ENCODE peak calls at places on chromosomes 2 and 18, in seven cellular contexts. One of them, this sample, is unnamed.

GRCh38 chr2:5748941-5749731 is 57.0 kb downstream of the SOX11 start:
- DNase-seq in upper lobe of right lung: no peak
- DNase-seq in MM.1S: no peak
- DNase-seq in mammary epithelial cell: no peak
- DNase-seq in dorsolateral prefrontal cortex: no peak
- DNase-seq in Panc1: no peak
- DNase-seq in fibroblast of pulmonary artery: no peak
- DNase-seq in this sample: no peak

GRCh38 chr2:207395535-207396251 is 134.1 kb upstream of the CREB1 start:
- DNase-seq in upper lobe of right lung: no peak
- DNase-seq in MM.1S: no peak
- DNase-seq in mammary epithelial cell: peak
- DNase-seq in dorsolateral prefrontal cortex: no peak
- DNase-seq in Panc1: no peak
- DNase-seq in fibroblast of pulmonary artery: no peak
- DNase-seq in this sample: no peak

GRCh38 chr18:34444622-34445021 is 219.9 kb upstream of the NOL4 start:
- DNase-seq in upper lobe of right lung: no peak
- DNase-seq in MM.1S: no peak
- DNase-seq in mammary epithelial cell: no peak
- DNase-seq in dorsolateral prefrontal cortex: no peak
- DNase-seq in Panc1: no peak
- DNase-seq in fibroblast of pulmonary artery: no peak
- DNase-seq in this sample: no peak

GRCh38 chr18:79573921-79574491 is 105.6 kb upstream of the CTDP1 start:
- DNase-seq in upper lobe of right lung: peak
- DNase-seq in MM.1S: no peak
- DNase-seq in mammary epithelial cell: no peak
- DNase-seq in dorsolateral prefrontal cortex: no peak
- DNase-seq in Panc1: no peak
- DNase-seq in fibroblast of pulmonary artery: no peak
- DNase-seq in this sample: no peak

GRCh38 chr2:30541680-30542079 is 94.6 kb downstream of the LCLAT1 start:
- DNase-seq in upper lobe of right lung: no peak
- DNase-seq in MM.1S: peak
- DNase-seq in mammary epithelial cell: no peak
- DNase-seq in dorsolateral prefrontal cortex: no peak
- DNase-seq in Panc1: no peak
- DNase-seq in fibroblast of pulmonary artery: peak
- DNase-seq in this sample: peak

GRCh38 chr18:23689616-23690504 is 607 bp downstream of the LAMA3 start:
- DNase-seq in upper lobe of right lung: peak
- DNase-seq in MM.1S: no peak
- DNase-seq in mammary epithelial cell: peak
- DNase-seq in dorsolateral prefrontal cortex: no peak
- DNase-seq in Panc1: no peak
- DNase-seq in fibroblast of pulmonary artery: no peak
- DNase-seq in this sample: no peak

GRCh38 chr2:69033427-69034095 is 20.6 kb downstream of the ANTXR1 start:
- DNase-seq in upper lobe of right lung: no peak
- DNase-seq in MM.1S: no peak
- DNase-seq in mammary epithelial cell: no peak
- DNase-seq in dorsolateral prefrontal cortex: no peak
- DNase-seq in Panc1: no peak
- DNase-seq in fibroblast of pulmonary artery: no peak
- DNase-seq in this sample: no peak

GRCh38 chr18:12121175-12122095 is 27.8 kb downstream of the ANKRD62 start:
- DNase-seq in upper lobe of right lung: no peak
- DNase-seq in MM.1S: no peak
- DNase-seq in mammary epithelial cell: no peak
- DNase-seq in dorsolateral prefrontal cortex: no peak
- DNase-seq in Panc1: no peak
- DNase-seq in fibroblast of pulmonary artery: peak
- DNase-seq in this sample: no peak

GRCh38 chr18:63379639-63379962 is 12.6 kb upstream of the KDSR start:
- DNase-seq in upper lobe of right lung: no peak
- DNase-seq in MM.1S: no peak
- DNase-seq in mammary epithelial cell: no peak
- DNase-seq in dorsolateral prefrontal cortex: no peak
- DNase-seq in Panc1: no peak
- DNase-seq in fibroblast of pulmonary artery: peak
- DNase-seq in this sample: no peak

GRCh38 chr2:202765435-202765834 is 106.1 kb downstream of the ICA1L start:
- DNase-seq in upper lobe of right lung: no peak
- DNase-seq in MM.1S: no peak
- DNase-seq in mammary epithelial cell: peak
- DNase-seq in dorsolateral prefrontal cortex: no peak
- DNase-seq in Panc1: no peak
- DNase-seq in fibroblast of pulmonary artery: no peak
- DNase-seq in this sample: no peak

GRCh38 chr2:174610243-174610995 is 12.8 kb upstream of the WIPF1 start:
- DNase-seq in upper lobe of right lung: no peak
- DNase-seq in MM.1S: no peak
- DNase-seq in mammary epithelial cell: no peak
- DNase-seq in dorsolateral prefrontal cortex: no peak
- DNase-seq in Panc1: no peak
- DNase-seq in fibroblast of pulmonary artery: no peak
- DNase-seq in this sample: no peak

GRCh38 chr2:133012847-133013734 is 343.1 kb upstream of the LYPD1 start:
- DNase-seq in upper lobe of right lung: no peak
- DNase-seq in MM.1S: no peak
- DNase-seq in mammary epithelial cell: no peak
- DNase-seq in dorsolateral prefrontal cortex: no peak
- DNase-seq in Panc1: no peak
- DNase-seq in fibroblast of pulmonary artery: no peak
- DNase-seq in this sample: no peak

GRCh38 chr2:24011278-24012104 is 1.6 kb downstream of the MFSD2B start:
- DNase-seq in upper lobe of right lung: no peak
- DNase-seq in MM.1S: no peak
- DNase-seq in mammary epithelial cell: no peak
- DNase-seq in dorsolateral prefrontal cortex: no peak
- DNase-seq in Panc1: no peak
- DNase-seq in fibroblast of pulmonary artery: no peak
- DNase-seq in this sample: no peak

GRCh38 chr2:240873805-240874714 is 5.4 kb downstream of the AGXT start:
- DNase-seq in upper lobe of right lung: peak
- DNase-seq in MM.1S: no peak
- DNase-seq in mammary epithelial cell: no peak
- DNase-seq in dorsolateral prefrontal cortex: peak
- DNase-seq in Panc1: no peak
- DNase-seq in fibroblast of pulmonary artery: no peak
- DNase-seq in this sample: no peak

GRCh38 chr2:173448938-173449471 is 94.3 kb downstream of the CDCA7 start:
- DNase-seq in upper lobe of right lung: peak
- DNase-seq in MM.1S: peak
- DNase-seq in mammary epithelial cell: peak
- DNase-seq in dorsolateral prefrontal cortex: no peak
- DNase-seq in Panc1: peak
- DNase-seq in fibroblast of pulmonary artery: peak
- DNase-seq in this sample: peak

DNA sequence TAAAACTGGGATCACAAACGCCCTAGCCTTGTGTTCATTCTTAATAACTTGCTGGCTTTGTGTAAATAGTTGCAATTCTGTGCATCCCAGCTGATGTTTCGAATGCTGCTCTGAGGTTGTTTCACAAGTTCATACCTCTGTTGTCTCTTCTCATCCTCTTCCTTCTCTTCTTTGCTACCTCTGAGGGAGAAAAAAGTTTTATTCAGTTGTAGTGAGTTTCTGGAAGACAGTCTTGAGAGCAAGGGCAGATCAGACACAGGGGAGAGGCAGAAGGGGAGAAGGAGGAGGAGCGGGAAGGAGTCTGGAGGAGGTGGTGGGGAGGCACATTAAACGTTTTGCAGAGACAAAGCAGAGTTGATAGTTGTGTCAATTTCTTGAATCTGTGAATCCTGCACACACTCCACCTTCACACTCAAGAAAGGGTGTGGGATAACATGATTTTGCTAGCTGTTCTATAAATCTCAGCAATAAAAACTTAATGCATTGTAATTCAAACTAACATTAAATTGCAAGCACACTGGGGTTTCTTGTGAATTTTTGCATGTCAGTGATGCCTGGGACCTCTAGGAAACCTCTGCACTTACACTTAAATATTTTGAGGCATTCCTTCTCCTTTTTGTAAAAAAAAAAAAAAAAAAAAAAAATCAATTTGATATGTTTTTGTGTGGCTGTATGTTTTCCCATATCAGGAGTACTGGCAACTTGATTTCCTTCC is 6.9 kb downstream of the MEIS1 start:
- DNase-seq in upper lobe of right lung: no peak
- DNase-seq in MM.1S: no peak
- DNase-seq in mammary epithelial cell: no peak
- DNase-seq in dorsolateral prefrontal cortex: no peak
- DNase-seq in Panc1: no peak
- DNase-seq in fibroblast of pulmonary artery: no peak
- DNase-seq in this sample: no peak
- H3K4me3 ChIP-seq in upper lobe of right lung: peak
- H3K4me3 ChIP-seq in MM.1S: no peak
- H3K4me3 ChIP-seq in mammary epithelial cell: no peak
- H3K4me3 ChIP-seq in dorsolateral prefrontal cortex: no peak
- H3K4me3 ChIP-seq in Panc1: no peak
- H3K4me3 ChIP-seq in fibroblast of pulmonary artery: peak
- H3K4me3 ChIP-seq in this sample: no peak

DNA sequence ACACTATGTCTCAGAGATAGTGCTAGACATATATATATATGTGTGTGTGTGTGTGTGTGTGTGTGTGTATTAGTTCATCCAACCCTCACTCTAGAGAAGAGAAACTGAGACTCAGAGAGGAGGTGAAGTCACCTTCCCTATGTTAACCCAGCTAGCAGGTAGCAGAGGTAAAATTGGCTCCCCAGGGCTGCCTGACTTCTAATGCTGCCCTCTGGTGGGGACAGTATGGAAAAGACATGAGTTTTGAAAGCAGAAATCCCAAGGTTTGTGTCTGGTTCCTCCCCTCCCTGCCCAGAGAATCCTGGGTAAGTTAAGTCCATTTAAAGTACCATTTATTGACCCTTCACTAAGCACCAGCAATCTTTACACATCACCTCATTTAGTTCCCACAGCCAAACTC is 137.7 kb downstream of the THNSL2 start:
- DNase-seq in upper lobe of right lung: no peak
- DNase-seq in MM.1S: peak
- DNase-seq in mammary epithelial cell: peak
- DNase-seq in dorsolateral prefrontal cortex: no peak
- DNase-seq in Panc1: peak
- DNase-seq in fibroblast of pulmonary artery: no peak
- DNase-seq in this sample: no peak
- TF ChIP-seq CTCF in upper lobe of right lung: peak
- TF ChIP-seq CTCF in MM.1S: peak
- TF ChIP-seq CTCF in mammary epithelial cell: peak
- TF ChIP-seq CTCF in dorsolateral prefrontal cortex: peak
- TF ChIP-seq CTCF in Panc1: peak
- TF ChIP-seq CTCF in fibroblast of pulmonary artery: peak
- TF ChIP-seq CTCF in this sample: peak

GRCh38 chr2:176121377-176122111 is 975 bp upstream of the HOXD9 start:
- DNase-seq in upper lobe of right lung: no peak
- DNase-seq in MM.1S: no peak
- DNase-seq in mammary epithelial cell: no peak
- DNase-seq in dorsolateral prefrontal cortex: no peak
- DNase-seq in Panc1: no peak
- DNase-seq in fibroblast of pulmonary artery: no peak
- DNase-seq in this sample: no peak

GRCh38 chr2:176122266-176122632 is 270 bp upstream of the HOXD9 start:
- DNase-seq in upper lobe of right lung: no peak
- DNase-seq in MM.1S: no peak
- DNase-seq in mammary epithelial cell: no peak
- DNase-seq in dorsolateral prefrontal cortex: no peak
- DNase-seq in Panc1: no peak
- DNase-seq in fibroblast of pulmonary artery: no peak
- DNase-seq in this sample: no peak

GRCh38 chr2:176122633-176123482 is at the start of gene HOXD9:
- DNase-seq in upper lobe of right lung: no peak
- DNase-seq in MM.1S: no peak
- DNase-seq in mammary epithelial cell: no peak
- DNase-seq in dorsolateral prefrontal cortex: no peak
- DNase-seq in Panc1: no peak
- DNase-seq in fibroblast of pulmonary artery: no peak
- DNase-seq in this sample: no peak

GRCh38 chr2:176118606-176119370 is 2.2 kb downstream of the HOXD10 start:
- DNase-seq in upper lobe of right lung: no peak
- DNase-seq in MM.1S: peak
- DNase-seq in mammary epithelial cell: no peak
- DNase-seq in dorsolateral prefrontal cortex: no peak
- DNase-seq in Panc1: no peak
- DNase-seq in fibroblast of pulmonary artery: no peak
- DNase-seq in this sample: no peak

GRCh38 chr2:176120369-176121307 is 1.9 kb upstream of the HOXD9 start:
- DNase-seq in upper lobe of right lung: no peak
- DNase-seq in MM.1S: no peak
- DNase-seq in mammary epithelial cell: no peak
- DNase-seq in dorsolateral prefrontal cortex: no peak
- DNase-seq in Panc1: no peak
- DNase-seq in fibroblast of pulmonary artery: no peak
- DNase-seq in this sample: no peak
- H3K4me3 ChIP-seq in upper lobe of right lung: no peak
- H3K4me3 ChIP-seq in MM.1S: no peak
- H3K4me3 ChIP-seq in mammary epithelial cell: no peak
- H3K4me3 ChIP-seq in dorsolateral prefrontal cortex: no peak
- H3K4me3 ChIP-seq in Panc1: no peak
- H3K4me3 ChIP-seq in fibroblast of pulmonary artery: no peak
- H3K4me3 ChIP-seq in this sample: no peak

DNA sequence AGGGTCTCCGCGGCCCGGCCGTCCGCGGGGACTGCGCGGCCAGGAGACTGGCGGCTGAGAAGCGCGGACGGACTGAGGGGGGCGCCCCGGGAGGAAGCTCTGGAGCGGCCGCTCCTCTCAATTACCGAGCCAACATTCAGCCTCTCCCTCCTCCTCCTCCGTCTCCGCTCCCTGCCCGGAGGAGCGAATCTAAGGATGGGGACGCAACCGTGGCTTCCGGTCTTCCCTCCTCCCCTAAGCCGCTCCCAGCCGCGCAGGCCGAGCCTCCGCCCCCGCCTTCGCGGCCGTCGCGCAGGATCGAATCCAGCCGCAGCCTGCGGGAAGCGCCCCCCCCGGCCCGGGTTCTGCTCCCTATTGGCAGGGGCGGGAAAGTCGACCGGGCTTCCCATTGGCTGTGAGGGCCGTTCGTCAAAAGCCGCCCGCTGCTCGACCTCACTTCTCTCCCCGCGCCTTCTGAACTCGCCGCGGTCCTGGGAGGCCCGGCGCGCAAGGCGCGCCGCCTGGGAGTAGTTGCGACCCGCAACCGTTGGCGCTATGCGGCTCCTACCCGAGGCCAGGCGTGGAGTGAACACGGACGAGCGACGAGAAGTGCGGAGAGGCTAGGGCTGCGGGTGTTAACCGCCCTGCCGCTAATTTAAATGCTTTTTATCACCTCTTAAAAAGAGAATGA is at the start of gene HNRNPLL:
- DNase-seq in upper lobe of right lung: peak
- DNase-seq in MM.1S: peak
- DNase-seq in mammary epithelial cell: peak
- DNase-seq in dorsolateral prefrontal cortex: peak
- DNase-seq in Panc1: peak
- DNase-seq in fibroblast of pulmonary artery: peak
- DNase-seq in this sample: peak
- TF ChIP-seq CTCF in upper lobe of right lung: no peak
- TF ChIP-seq CTCF in MM.1S: no peak
- TF ChIP-seq CTCF in mammary epithelial cell: no peak
- TF ChIP-seq CTCF in dorsolateral prefrontal cortex: no peak
- TF ChIP-seq CTCF in Panc1: no peak
- TF ChIP-seq CTCF in fibroblast of pulmonary artery: no peak
- TF ChIP-seq CTCF in this sample: no peak

GRCh38 chr2:233692648-233693047 is at the start of gene UGT1A6:
- DNase-seq in upper lobe of right lung: no peak
- DNase-seq in MM.1S: no peak
- DNase-seq in mammary epithelial cell: no peak
- DNase-seq in dorsolateral prefrontal cortex: no peak
- DNase-seq in Panc1: no peak
- DNase-seq in fibroblast of pulmonary artery: no peak
- DNase-seq in this sample: no peak
- H3K4me3 ChIP-seq in upper lobe of right lung: no peak
- H3K4me3 ChIP-seq in MM.1S: no peak
- H3K4me3 ChIP-seq in mammary epithelial cell: peak
- H3K4me3 ChIP-seq in dorsolateral prefrontal cortex: no peak
- H3K4me3 ChIP-seq in Panc1: no peak
- H3K4me3 ChIP-seq in fibroblast of pulmonary artery: no peak
- H3K4me3 ChIP-seq in this sample: no peak